ENCODE peak calls at places on chromosomes 12 and 14, in four cellular contexts. T, V, U and K are unnamed samples.

GRCh38 chr14:63459738-63460137 is 83.4 kb downstream of the PPP2R5E start:
- DNase-seq in U (no peak), T (no peak), V (no peak), K (no peak)

GRCh38 chr14:93729993-93730392 is 58.3 kb downstream of the PRIMA1 start:
- DNase-seq in T (no peak), V (no peak), U (no peak), K (no peak)

GRCh38 chr14:68702578-68702977 is 90.3 kb downstream of the ZFP36L1 start:
- DNase-seq in V (no peak), T (no peak), U (no peak), K (no peak)

GRCh38 chr12:54762390-54762789 is 91.9 kb upstream of the MUCL1 start:
- DNase-seq in T (no peak), V (no peak), U (no peak), K (no peak)

GRCh38 chr12:66438601-66439000 is 136.3 kb downstream of the HELB start:
- DNase-seq in T (no peak), U (no peak), V (no peak), K (no peak)

GRCh38 chr12:107545737-107546363 is 139.7 kb upstream of the PWP1 start:
- DNase-seq in T (no peak), V (no peak), U (no peak), K (no peak)

GRCh38 chr12:58750484-58750883 is 169.8 kb downstream of the LRIG3 start:
- DNase-seq in U (no peak), T (no peak), V (no peak), K (no peak)

GRCh38 chr12:10722502-10722904 is 620 bp downstream of the YBX3 start:
- DNase-seq in V (peak; percentile 80), T (peak; percentile 54), U (peak; percentile 22), K (peak; percentile 52)

GRCh38 chr14:80927385-80927989 is 14.1 kb downstream of the CEP128 start:
- DNase-seq in T (no peak), U (no peak), V (no peak), K (no peak)

GRCh38 chr14:25069889-25070288 is 19.9 kb upstream of the STXBP6 start:
- DNase-seq in V (no peak), U (no peak), T (no peak), K (no peak)

GRCh38 chr12:30796891-30797371 is 42.2 kb upstream of the CAPRIN2 start:
- DNase-seq in U (no peak), T (no peak), V (no peak), K (peak; percentile 33)

GRCh38 chr12:30796508-30796780 is 41.7 kb upstream of the CAPRIN2 start:
- DNase-seq in V (peak; percentile 72), T (no peak), U (no peak), K (no peak)

GRCh38 chr12:30795410-30795659 is 40.6 kb upstream of the CAPRIN2 start:
- DNase-seq in T (no peak), V (no peak), U (no peak), K (peak; percentile 41)

GRCh38 chr12:30795660-30796507 is 41.1 kb upstream of the CAPRIN2 start:
- DNase-seq in U (peak; percentile 54), V (peak; percentile 73), T (peak; percentile 65), K (peak; percentile 81)

GRCh38 chr12:30797689-30798088 is 42.9 kb upstream of the CAPRIN2 start:
- DNase-seq in T (no peak), U (no peak), V (no peak), K (no peak)
- TF ChIP-seq CTCF in T (no peak), U (no peak), V (no peak), K (no peak)

GRCh38 chr12:93536766-93537515 is 35.5 kb upstream of the SOCS2 start:
- DNase-seq in V (no peak), U (no peak), T (no peak), K (no peak)

GRCh38 chr12:93539821-93540220 is 32.7 kb upstream of the SOCS2 start:
- DNase-seq in V (no peak), U (no peak), T (no peak), K (no peak)

GRCh38 chr12:93540506-93540905 is 32.0 kb upstream of the SOCS2 start:
- DNase-seq in U (no peak), V (no peak), T (no peak), K (no peak)

GRCh38 chr12:93536111-93536765 is 36.2 kb upstream of the SOCS2 start:
- DNase-seq in V (no peak), T (no peak), U (no peak), K (no peak)

GRCh38 chr12:93537769-93538168 is 34.7 kb upstream of the SOCS2 start:
- DNase-seq in T (no peak), U (no peak), V (no peak), K (no peak)
- TF ChIP-seq CTCF in T (no peak), U (no peak), V (no peak), K (no peak)

DNA sequence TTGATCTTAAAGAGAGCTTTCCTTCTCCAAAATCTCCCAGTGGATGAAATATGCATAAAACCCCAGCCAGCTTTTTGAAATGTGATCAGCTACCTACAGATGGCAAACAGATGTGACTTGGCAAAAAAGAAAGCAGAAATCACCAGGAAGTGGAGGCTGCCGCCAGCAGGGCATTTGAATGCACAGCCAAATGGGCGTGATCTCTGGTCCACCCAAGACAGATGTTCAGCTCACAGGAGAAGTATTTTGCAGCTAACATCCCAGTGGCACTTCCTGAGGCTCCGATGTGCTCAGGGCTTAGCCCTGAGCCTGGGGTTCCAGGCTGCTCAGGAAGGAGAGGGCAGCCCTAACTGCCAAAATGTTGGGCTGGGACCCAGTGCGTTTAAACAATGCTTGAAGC is 78.2 kb downstream of the LGMN start:
- DNase-seq in V (no peak), U (no peak), T (no peak), K (no peak)
- TF ChIP-seq CTCF in V (no peak), U (no peak), T (no peak), K (no peak)

GRCh38 chr12:128969480-128970055 is 116.3 kb downstream of the GLT1D1 start:
- DNase-seq in U (peak; percentile 53), T (no peak), V (no peak), K (peak; percentile 72)
- TF ChIP-seq CTCF in U (peak; percentile 79), T (no peak), V (no peak), K (peak; percentile 70)

GRCh38 chr14:75452900-75453816 is 25.3 kb downstream of the JDP2 start:
- DNase-seq in U (peak; percentile 36), T (peak; percentile 80), V (peak; percentile 92), K (peak; percentile 74)

GRCh38 chr14:75456069-75457023 is 28.5 kb downstream of the JDP2 start:
- DNase-seq in T (no peak), U (no peak), V (no peak), K (no peak)

GRCh38 chr14:75454963-75455546 is 27.2 kb downstream of the JDP2 start:
- DNase-seq in T (peak; percentile 82), U (no peak), V (peak; percentile 89), K (no peak)

GRCh38 chr14:75452324-75452723 is 24.5 kb downstream of the JDP2 start:
- DNase-seq in U (no peak), V (no peak), T (no peak), K (peak; percentile 56)

GRCh38 chr14:75453817-75454434 is 26.1 kb downstream of the JDP2 start:
- DNase-seq in V (no peak), U (no peak), T (no peak), K (no peak)
- TF ChIP-seq CTCF in V (no peak), U (no peak), T (no peak), K (no peak)